ENCODE peak calls at places on chromosomes 7 and 10, in nine cellular contexts. One of them, this sample, is unnamed.

GRCh38 chr10:14476641-14477407 is 146.1 kb upstream of the FRMD4A start:
- DNase-seq in bronchial epithelial cell: peak; percentile 40
- DNase-seq in left ventricle myocardium inferior: no peak
- DNase-seq in stimulated activated CD8-positive, alpha-beta memory T cell treated with anti-CD3 and anti-CD28 coated beads, Interleukin-12 subunit alpha, Interleukin-12 subunit beta, amount 100 ng/mL, for 4 hours: no peak
- DNase-seq in adipocyte: peak; percentile 21
- DNase-seq in aorta: no peak
- DNase-seq in NB4: no peak
- DNase-seq in AG10803: peak; percentile 94
- DNase-seq in stimulated activated CD4-positive, alpha-beta T cell treated with anti-CD3 and anti-CD28 coated beads, TNF-alpha, amount 100 ng/mL, for 48 hours: no peak
- DNase-seq in this sample: peak; percentile 27

GRCh38 chr7:127413962-127414361 is 21.5 kb upstream of the ZNF800 start:
- DNase-seq in left ventricle myocardium inferior: no peak
- DNase-seq in AG10803: no peak
- DNase-seq in stimulated activated CD8-positive, alpha-beta memory T cell treated with anti-CD3 and anti-CD28 coated beads, Interleukin-12 subunit alpha, Interleukin-12 subunit beta, amount 100 ng/mL, for 4 hours: no peak
- DNase-seq in bronchial epithelial cell: no peak
- DNase-seq in NB4: peak; percentile 30
- DNase-seq in stimulated activated CD4-positive, alpha-beta T cell treated with anti-CD3 and anti-CD28 coated beads, TNF-alpha, amount 100 ng/mL, for 48 hours: no peak
- DNase-seq in aorta: no peak
- DNase-seq in adipocyte: no peak
- DNase-seq in this sample: no peak

GRCh38 chr10:72612203-72612826 is 13.6 kb downstream of the MICU1 start:
- DNase-seq in stimulated activated CD4-positive, alpha-beta T cell treated with anti-CD3 and anti-CD28 coated beads, TNF-alpha, amount 100 ng/mL, for 48 hours: no peak
- DNase-seq in bronchial epithelial cell: peak; percentile 10
- DNase-seq in left ventricle myocardium inferior: no peak
- DNase-seq in NB4: no peak
- DNase-seq in stimulated activated CD8-positive, alpha-beta memory T cell treated with anti-CD3 and anti-CD28 coated beads, Interleukin-12 subunit alpha, Interleukin-12 subunit beta, amount 100 ng/mL, for 4 hours: no peak
- DNase-seq in adipocyte: peak; percentile 14
- DNase-seq in AG10803: no peak
- DNase-seq in aorta: no peak
- DNase-seq in this sample: no peak

GRCh38 chr10:69492091-69492745 is 41.0 kb downstream of the TSPAN15 start:
- DNase-seq in stimulated activated CD8-positive, alpha-beta memory T cell treated with anti-CD3 and anti-CD28 coated beads, Interleukin-12 subunit alpha, Interleukin-12 subunit beta, amount 100 ng/mL, for 4 hours: no peak
- DNase-seq in AG10803: no peak
- DNase-seq in bronchial epithelial cell: no peak
- DNase-seq in adipocyte: no peak
- DNase-seq in left ventricle myocardium inferior: no peak
- DNase-seq in NB4: no peak
- DNase-seq in aorta: no peak
- DNase-seq in stimulated activated CD4-positive, alpha-beta T cell treated with anti-CD3 and anti-CD28 coated beads, TNF-alpha, amount 100 ng/mL, for 48 hours: no peak
- DNase-seq in this sample: no peak

GRCh38 chr10:23439452-23439919 is 611 bp downstream of the OTUD1 start:
- DNase-seq in aorta: no peak
- DNase-seq in bronchial epithelial cell: no peak
- DNase-seq in NB4: peak; percentile 30
- DNase-seq in stimulated activated CD8-positive, alpha-beta memory T cell treated with anti-CD3 and anti-CD28 coated beads, Interleukin-12 subunit alpha, Interleukin-12 subunit beta, amount 100 ng/mL, for 4 hours: peak; percentile 11
- DNase-seq in left ventricle myocardium inferior: peak; percentile 41
- DNase-seq in AG10803: peak; percentile 6
- DNase-seq in adipocyte: no peak
- DNase-seq in stimulated activated CD4-positive, alpha-beta T cell treated with anti-CD3 and anti-CD28 coated beads, TNF-alpha, amount 100 ng/mL, for 48 hours: no peak
- DNase-seq in this sample: peak; percentile 30

GRCh38 chr10:77531441-77532001 is 106.1 kb downstream of the KCNMA1 start:
- DNase-seq in NB4: peak; percentile 58
- DNase-seq in adipocyte: peak; percentile 83
- DNase-seq in bronchial epithelial cell: peak; percentile 85
- DNase-seq in stimulated activated CD4-positive, alpha-beta T cell treated with anti-CD3 and anti-CD28 coated beads, TNF-alpha, amount 100 ng/mL, for 48 hours: no peak
- DNase-seq in aorta: peak; percentile 85
- DNase-seq in stimulated activated CD8-positive, alpha-beta memory T cell treated with anti-CD3 and anti-CD28 coated beads, Interleukin-12 subunit alpha, Interleukin-12 subunit beta, amount 100 ng/mL, for 4 hours: no peak
- DNase-seq in AG10803: peak; percentile 79
- DNase-seq in left ventricle myocardium inferior: no peak
- DNase-seq in this sample: peak; percentile 43

GRCh38 chr10:16965740-16966447 is 148.7 kb upstream of the RSU1 start:
- DNase-seq in left ventricle myocardium inferior: no peak
- DNase-seq in NB4: no peak
- DNase-seq in bronchial epithelial cell: peak; percentile 86
- DNase-seq in adipocyte: peak; percentile 83
- DNase-seq in AG10803: peak; percentile 99
- DNase-seq in aorta: peak; percentile 66
- DNase-seq in stimulated activated CD4-positive, alpha-beta T cell treated with anti-CD3 and anti-CD28 coated beads, TNF-alpha, amount 100 ng/mL, for 48 hours: no peak
- DNase-seq in stimulated activated CD8-positive, alpha-beta memory T cell treated with anti-CD3 and anti-CD28 coated beads, Interleukin-12 subunit alpha, Interleukin-12 subunit beta, amount 100 ng/mL, for 4 hours: no peak
- DNase-seq in this sample: peak; percentile 74

GRCh38 chr10:44008270-44008916 is 359.7 kb upstream of the ZNF32 start:
- DNase-seq in stimulated activated CD4-positive, alpha-beta T cell treated with anti-CD3 and anti-CD28 coated beads, TNF-alpha, amount 100 ng/mL, for 48 hours: no peak
- DNase-seq in AG10803: peak; percentile 33
- DNase-seq in left ventricle myocardium inferior: no peak
- DNase-seq in aorta: no peak
- DNase-seq in stimulated activated CD8-positive, alpha-beta memory T cell treated with anti-CD3 and anti-CD28 coated beads, Interleukin-12 subunit alpha, Interleukin-12 subunit beta, amount 100 ng/mL, for 4 hours: no peak
- DNase-seq in bronchial epithelial cell: peak; percentile 25
- DNase-seq in adipocyte: no peak
- DNase-seq in NB4: no peak
- DNase-seq in this sample: peak; percentile 40

GRCh38 chr10:59724098-59724938 is 14.7 kb upstream of the SLC16A9 start:
- DNase-seq in bronchial epithelial cell: no peak
- DNase-seq in stimulated activated CD8-positive, alpha-beta memory T cell treated with anti-CD3 and anti-CD28 coated beads, Interleukin-12 subunit alpha, Interleukin-12 subunit beta, amount 100 ng/mL, for 4 hours: no peak
- DNase-seq in left ventricle myocardium inferior: no peak
- DNase-seq in stimulated activated CD4-positive, alpha-beta T cell treated with anti-CD3 and anti-CD28 coated beads, TNF-alpha, amount 100 ng/mL, for 48 hours: no peak
- DNase-seq in NB4: no peak
- DNase-seq in AG10803: no peak
- DNase-seq in aorta: no peak
- DNase-seq in adipocyte: no peak
- DNase-seq in this sample: no peak

GRCh38 chr7:130995252-130996081 is 261.5 kb upstream of the KLF14 start:
- DNase-seq in NB4: no peak
- DNase-seq in left ventricle myocardium inferior: no peak
- DNase-seq in stimulated activated CD4-positive, alpha-beta T cell treated with anti-CD3 and anti-CD28 coated beads, TNF-alpha, amount 100 ng/mL, for 48 hours: no peak
- DNase-seq in aorta: no peak
- DNase-seq in bronchial epithelial cell: peak; percentile 97
- DNase-seq in adipocyte: no peak
- DNase-seq in AG10803: no peak
- DNase-seq in stimulated activated CD8-positive, alpha-beta memory T cell treated with anti-CD3 and anti-CD28 coated beads, Interleukin-12 subunit alpha, Interleukin-12 subunit beta, amount 100 ng/mL, for 4 hours: no peak
- DNase-seq in this sample: no peak

GRCh38 chr7:45224832-45225231 is 67.2 kb downstream of the RAMP3 start:
- DNase-seq in adipocyte: no peak
- DNase-seq in stimulated activated CD4-positive, alpha-beta T cell treated with anti-CD3 and anti-CD28 coated beads, TNF-alpha, amount 100 ng/mL, for 48 hours: no peak
- DNase-seq in bronchial epithelial cell: no peak
- DNase-seq in left ventricle myocardium inferior: no peak
- DNase-seq in stimulated activated CD8-positive, alpha-beta memory T cell treated with anti-CD3 and anti-CD28 coated beads, Interleukin-12 subunit alpha, Interleukin-12 subunit beta, amount 100 ng/mL, for 4 hours: no peak
- DNase-seq in aorta: no peak
- DNase-seq in NB4: peak; percentile 44
- DNase-seq in AG10803: no peak
- DNase-seq in this sample: no peak

GRCh38 chr7:108294595-108294994 is 161.6 kb downstream of the NRCAM start:
- DNase-seq in left ventricle myocardium inferior: no peak
- DNase-seq in AG10803: no peak
- DNase-seq in adipocyte: no peak
- DNase-seq in stimulated activated CD8-positive, alpha-beta memory T cell treated with anti-CD3 and anti-CD28 coated beads, Interleukin-12 subunit alpha, Interleukin-12 subunit beta, amount 100 ng/mL, for 4 hours: no peak
- DNase-seq in NB4: peak; percentile 80
- DNase-seq in stimulated activated CD4-positive, alpha-beta T cell treated with anti-CD3 and anti-CD28 coated beads, TNF-alpha, amount 100 ng/mL, for 48 hours: no peak
- DNase-seq in bronchial epithelial cell: no peak
- DNase-seq in aorta: no peak
- DNase-seq in this sample: no peak

GRCh38 chr7:21903074-21903786 is 42.5 kb downstream of the CDCA7L start:
- DNase-seq in bronchial epithelial cell: no peak
- DNase-seq in AG10803: no peak
- DNase-seq in stimulated activated CD8-positive, alpha-beta memory T cell treated with anti-CD3 and anti-CD28 coated beads, Interleukin-12 subunit alpha, Interleukin-12 subunit beta, amount 100 ng/mL, for 4 hours: no peak
- DNase-seq in stimulated activated CD4-positive, alpha-beta T cell treated with anti-CD3 and anti-CD28 coated beads, TNF-alpha, amount 100 ng/mL, for 48 hours: no peak
- DNase-seq in aorta: no peak
- DNase-seq in left ventricle myocardium inferior: no peak
- DNase-seq in adipocyte: no peak
- DNase-seq in NB4: no peak
- DNase-seq in this sample: no peak

GRCh38 chr10:86261933-86262665 is 104.5 kb downstream of the GRID1 start:
- DNase-seq in adipocyte: no peak
- DNase-seq in aorta: no peak
- DNase-seq in bronchial epithelial cell: peak; percentile 23
- DNase-seq in stimulated activated CD4-positive, alpha-beta T cell treated with anti-CD3 and anti-CD28 coated beads, TNF-alpha, amount 100 ng/mL, for 48 hours: no peak
- DNase-seq in NB4: peak; percentile 70
- DNase-seq in AG10803: no peak
- DNase-seq in stimulated activated CD8-positive, alpha-beta memory T cell treated with anti-CD3 and anti-CD28 coated beads, Interleukin-12 subunit alpha, Interleukin-12 subunit beta, amount 100 ng/mL, for 4 hours: no peak
- DNase-seq in left ventricle myocardium inferior: no peak
- DNase-seq in this sample: peak; percentile 2

GRCh38 chr7:121288894-121289293 is 39.9 kb upstream of the WNT16 start:
- DNase-seq in NB4: no peak
- DNase-seq in bronchial epithelial cell: peak; percentile 44
- DNase-seq in stimulated activated CD4-positive, alpha-beta T cell treated with anti-CD3 and anti-CD28 coated beads, TNF-alpha, amount 100 ng/mL, for 48 hours: no peak
- DNase-seq in AG10803: peak; percentile 82
- DNase-seq in aorta: no peak
- DNase-seq in adipocyte: peak; percentile 56
- DNase-seq in stimulated activated CD8-positive, alpha-beta memory T cell treated with anti-CD3 and anti-CD28 coated beads, Interleukin-12 subunit alpha, Interleukin-12 subunit beta, amount 100 ng/mL, for 4 hours: no peak
- DNase-seq in left ventricle myocardium inferior: no peak
- DNase-seq in this sample: peak; percentile 8

GRCh38 chr7:139542308-139543151 is 19.0 kb downstream of the CLEC2L start:
- DNase-seq in adipocyte: no peak
- DNase-seq in left ventricle myocardium inferior: no peak
- DNase-seq in bronchial epithelial cell: no peak
- DNase-seq in AG10803: no peak
- DNase-seq in aorta: no peak
- DNase-seq in NB4: no peak
- DNase-seq in stimulated activated CD4-positive, alpha-beta T cell treated with anti-CD3 and anti-CD28 coated beads, TNF-alpha, amount 100 ng/mL, for 48 hours: no peak
- DNase-seq in stimulated activated CD8-positive, alpha-beta memory T cell treated with anti-CD3 and anti-CD28 coated beads, Interleukin-12 subunit alpha, Interleukin-12 subunit beta, amount 100 ng/mL, for 4 hours: no peak
- DNase-seq in this sample: no peak

GRCh38 chr7:55073051-55073511 is 54.3 kb downstream of the EGFR start:
- DNase-seq in adipocyte: peak; percentile 82
- DNase-seq in NB4: peak; percentile 67
- DNase-seq in stimulated activated CD4-positive, alpha-beta T cell treated with anti-CD3 and anti-CD28 coated beads, TNF-alpha, amount 100 ng/mL, for 48 hours: no peak
- DNase-seq in stimulated activated CD8-positive, alpha-beta memory T cell treated with anti-CD3 and anti-CD28 coated beads, Interleukin-12 subunit alpha, Interleukin-12 subunit beta, amount 100 ng/mL, for 4 hours: no peak
- DNase-seq in bronchial epithelial cell: peak; percentile 53
- DNase-seq in left ventricle myocardium inferior: no peak
- DNase-seq in aorta: no peak
- DNase-seq in AG10803: peak; percentile 76
- DNase-seq in this sample: no peak

This sample was measured in RKO.